ENCODE peak calls at places on chromosome 2, in four cellular contexts. Y is thyroid gland, F is heart left ventricle, S is Peyer's patch. X is an unnamed sample.

GRCh38 chr2:235779444-235779896 is 285.6 kb downstream of the AGAP1 start:
- DNase-seq in Y (peak), F (peak), S (peak), X (peak)

GRCh38 chr2:1495676-1496393 is 82.6 kb downstream of the TPO start:
- DNase-seq in Y (no peak), F (no peak), S (peak), X (no peak)

GRCh38 chr2:232901711-232902578 is 31.9 kb downstream of the SNORC start:
- DNase-seq in Y (no peak), F (no peak), S (peak), X (peak)

GRCh38 chr2:131031875-131032274 is 61.4 kb downstream of the FAM168B start:
- DNase-seq in Y (no peak), F (no peak), S (no peak), X (no peak)

GRCh38 chr2:168944065-168944464 is 43.0 kb downstream of the G6PC2 start:
- DNase-seq in Y (no peak), F (no peak), S (no peak), X (no peak)

GRCh38 chr2:226217191-226217590 is 582.4 kb downstream of the IRS1 start:
- DNase-seq in Y (no peak), F (no peak), S (no peak), X (no peak)

GRCh38 chr2:137380610-137381009 is 583.7 kb upstream of the HNMT start:
- DNase-seq in Y (no peak), F (no peak), S (no peak), X (no peak)

GRCh38 chr2:174673876-174674275 is 76.3 kb upstream of the WIPF1 start:
- DNase-seq in Y (no peak), F (no peak), S (no peak), X (no peak)

GRCh38 chr2:120740765-120741513 is 5.3 kb downstream of the GLI2 start:
- DNase-seq in Y (no peak), F (no peak), S (peak), X (no peak)

GRCh38 chr2:6417050-6417449 is 448.7 kb downstream of the CMPK2 start:
- DNase-seq in Y (peak), F (no peak), S (no peak), X (no peak)

GRCh38 chr2:35082072-35082471 is 1273.5 kb upstream of the CRIM1 start:
- DNase-seq in Y (no peak), F (no peak), S (no peak), X (no peak)

GRCh38 chr2:189267925-189268579 is 88.5 kb upstream of the COL5A2 start:
- DNase-seq in Y (no peak), F (no peak), S (no peak), X (no peak)

GRCh38 chr2:28683100-28683706 is 68.4 kb upstream of the PPP1CB start:
- DNase-seq in Y (peak), F (peak), S (peak), X (peak)

GRCh38 chr2:211931314-211931713 is 607.3 kb downstream of the ERBB4 start:
- DNase-seq in Y (no peak), F (no peak), S (no peak), X (no peak)

GRCh38 chr2:127386764-127387654 is 766 bp downstream of the MAP3K2 start:
- DNase-seq in Y (peak), F (peak), S (peak), X (peak)

GRCh38 chr2:224360801-224361251 is 41.1 kb downstream of the FAM124B start:
- DNase-seq in Y (no peak), F (no peak), S (no peak), X (no peak)

GRCh38 chr2:53058526-53058925 is 709.1 kb upstream of the CHAC2 start:
- DNase-seq in Y (no peak), F (no peak), S (no peak), X (no peak)

GRCh38 chr2:70828914-70829824 is 6.4 kb downstream of the CD207 start:
- DNase-seq in Y (no peak), F (peak), S (no peak), X (no peak)

GRCh38 chr2:45882707-45883106 is 231.2 kb downstream of the PRKCE start:
- DNase-seq in Y (no peak), F (peak), S (no peak), X (no peak)

GRCh38 chr2:222336931-222337330 is 38.1 kb upstream of the PAX3 start:
- DNase-seq in Y (no peak), F (no peak), S (no peak), X (no peak)

GRCh38 chr2:233423436-233423860 is 69.2 kb downstream of the DGKD start:
- DNase-seq in Y (no peak), F (no peak), S (peak), X (no peak)

GRCh38 chr2:102839668-102840388 is 78.0 kb downstream of the TMEM182 start:
- DNase-seq in Y (peak), F (no peak), S (peak), X (no peak)

GRCh38 chr2:98507940-98508689 is 63.5 kb downstream of the INPP4A start:
- DNase-seq in Y (peak), F (peak), S (peak), X (peak)

GRCh38 chr2:162731917-162732804 is 106.4 kb downstream of the KCNH7 start:
- DNase-seq in Y (no peak), F (no peak), S (no peak), X (no peak)

GRCh38 chr2:117411983-117412382 is 402.5 kb upstream of the DDX18 start:
- DNase-seq in Y (no peak), F (no peak), S (no peak), X (no peak)

GRCh38 chr2:54538537-54538936 is 82.4 kb downstream of the SPTBN1 start:
- DNase-seq in Y (no peak), F (no peak), S (no peak), X (no peak)

GRCh38 chr2:191664823-191665222 is 13.1 kb upstream of the NABP1 start:
- DNase-seq in Y (no peak), F (no peak), S (no peak), X (no peak)

GRCh38 chr2:191670076-191670475 is 7.9 kb upstream of the NABP1 start:
- DNase-seq in Y (no peak), F (no peak), S (no peak), X (no peak)

GRCh38 chr2:191665286-191665685 is 12.7 kb upstream of the NABP1 start:
- DNase-seq in Y (no peak), F (no peak), S (no peak), X (no peak)

GRCh38 chr2:191666241-191666640 is 11.7 kb upstream of the NABP1 start:
- DNase-seq in Y (no peak), F (no peak), S (no peak), X (no peak)

GRCh38 chr2:191666733-191667132 is 11.2 kb upstream of the NABP1 start:
- DNase-seq in Y (no peak), F (no peak), S (peak), X (no peak)
- TF ChIP-seq POLR2A in Y (no peak), F (no peak), S (no peak), X (no peak)

DNA sequence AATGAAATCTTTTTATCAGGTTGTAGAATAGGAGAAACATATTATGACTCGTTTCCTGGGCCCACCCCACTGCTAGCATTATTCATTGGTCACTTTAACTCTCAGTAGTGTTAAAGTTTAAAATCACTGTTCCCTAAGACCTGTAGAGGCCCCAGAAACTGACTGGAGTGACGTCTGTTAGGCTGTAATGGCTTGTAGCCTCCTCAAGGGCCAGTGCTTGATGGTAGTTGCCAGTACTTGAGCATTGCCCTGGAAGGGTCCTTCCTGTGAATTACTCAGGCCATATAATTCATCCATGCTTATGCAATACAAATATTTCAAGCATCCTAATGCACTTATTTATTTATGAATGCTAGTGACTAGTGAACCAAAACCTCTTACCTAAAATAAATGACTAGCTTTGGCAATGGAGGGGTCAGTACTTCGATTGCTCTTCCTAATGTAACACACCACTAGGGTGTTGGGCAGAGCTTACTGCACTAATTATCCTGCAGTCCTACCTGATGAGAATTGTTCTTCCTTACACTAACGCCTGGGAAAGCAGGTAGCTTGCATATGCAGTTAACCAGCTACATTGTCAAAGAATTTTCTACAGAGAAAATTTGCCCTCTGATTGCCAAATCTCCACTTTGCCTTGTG is 31.2 kb downstream of the ARHGAP25 start:
- DNase-seq in Y (peak), F (no peak), S (no peak), X (no peak)
- TF ChIP-seq CTCF in Y (no peak), F (no peak), S (no peak), X (no peak)

GRCh38 chr2:240560480-240561324 is 545 bp downstream of the DUSP28 start:
- DNase-seq in Y (peak), F (peak), S (peak), X (peak)

GRCh38 chr2:240558229-240558885 is 569 bp upstream of the ANKMY1 start:
- DNase-seq in Y (no peak), F (no peak), S (no peak), X (no peak)

GRCh38 chr2:240559271-240559670 is 886 bp upstream of the DUSP28 start:
- DNase-seq in Y (no peak), F (no peak), S (no peak), X (no peak)

GRCh38 chr2:240561325-240561971 is 1.3 kb downstream of the DUSP28 start:
- DNase-seq in Y (no peak), F (no peak), S (peak), X (no peak)

GRCh38 chr2:240560084-240560479 is at the start of gene DUSP28:
- DNase-seq in Y (peak), F (peak), S (peak), X (peak)
- TF ChIP-seq POLR2A in Y (peak), F (peak), S (peak), X (peak)

DNA sequence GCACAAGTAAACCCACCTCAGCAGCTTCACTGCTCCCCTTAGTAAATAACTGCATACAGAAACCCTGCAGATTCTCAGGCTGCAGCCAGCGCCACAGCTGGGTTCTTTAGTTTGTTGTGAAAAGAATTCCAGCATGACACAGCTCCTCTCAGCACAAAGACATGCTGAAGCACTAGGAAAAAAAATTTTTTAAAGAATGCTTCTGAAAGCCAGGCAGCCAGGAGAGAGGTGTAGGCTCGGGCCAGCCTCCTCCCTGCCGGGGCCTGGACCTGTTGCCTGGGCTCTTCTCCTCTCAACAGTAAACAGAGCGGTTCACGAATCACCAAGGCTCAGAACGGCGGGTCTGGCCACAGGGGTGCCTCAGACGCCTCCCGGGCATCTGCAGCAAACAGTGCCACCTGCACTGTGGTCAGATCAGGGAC is 95.7 kb upstream of the POU3F3 start:
- DNase-seq in Y (no peak), F (no peak), S (no peak), X (no peak)
- TF ChIP-seq CTCF in Y (no peak), F (no peak), S (no peak), X (no peak)

GRCh38 chr2:25280066-25280687 is 61.5 kb downstream of the DNMT3A start:
- DNase-seq in Y (no peak), F (no peak), S (no peak), X (no peak)

GRCh38 chr2:25276569-25277465 is 64.9 kb downstream of the DNMT3A start:
- DNase-seq in Y (peak), F (peak), S (peak), X (no peak)

GRCh38 chr2:25281581-25281980 is 60.1 kb downstream of the DNMT3A start:
- DNase-seq in Y (peak), F (no peak), S (no peak), X (no peak)

GRCh38 chr2:25275575-25275965 is 66.2 kb downstream of the DNMT3A start:
- DNase-seq in Y (no peak), F (no peak), S (no peak), X (no peak)

DNA sequence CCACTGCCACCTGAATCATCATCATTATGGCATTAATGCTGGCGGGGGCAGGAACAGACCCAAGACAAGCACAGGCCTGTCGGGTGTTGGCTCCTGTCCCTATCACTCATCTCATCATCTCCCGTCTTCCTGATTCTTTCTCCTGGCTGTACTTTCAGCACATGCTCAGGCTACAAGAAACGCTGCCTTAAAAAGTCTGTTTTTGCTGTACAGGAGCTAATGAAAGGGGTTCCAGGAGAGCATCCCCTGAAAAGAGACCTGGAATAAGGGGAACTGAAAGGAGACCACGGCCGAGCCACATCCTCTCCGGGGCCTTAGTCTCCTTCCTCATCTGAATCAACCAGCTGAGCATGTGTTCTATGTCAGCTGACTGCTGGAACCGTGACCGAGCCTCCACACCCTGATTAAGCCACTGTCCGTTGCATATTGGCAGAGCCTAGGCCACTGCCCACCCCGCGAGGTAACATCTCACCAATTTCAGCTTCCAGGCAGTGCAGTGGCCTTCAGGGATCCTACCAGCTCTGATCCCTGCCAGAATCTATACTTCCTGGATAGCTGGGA is 62.6 kb downstream of the DNMT3A start:
- DNase-seq in Y (peak), F (peak), S (peak), X (peak)
- TF ChIP-seq POLR2A in Y (no peak), F (no peak), S (no peak), X (no peak)

GRCh38 chr2:181573140-181573736 is 83.7 kb downstream of the CERKL start:
- DNase-seq in Y (no peak), F (no peak), S (no peak), X (no peak)
- TF ChIP-seq CTCF in Y (no peak), F (peak), S (peak), X (peak)

GRCh38 chr2:112540906-112541305 is 1.4 kb upstream of the POLR1B start:
- DNase-seq in Y (no peak), F (no peak), S (no peak), X (no peak)

GRCh38 chr2:112547333-112547732 is 5.1 kb downstream of the POLR1B start:
- DNase-seq in Y (peak), F (no peak), S (no peak), X (peak)

GRCh38 chr2:112541315-112542122 is 746 bp upstream of the POLR1B start:
- DNase-seq in Y (peak), F (peak), S (no peak), X (no peak)

GRCh38 chr2:112542974-112543760 is 902 bp downstream of the POLR1B start:
- DNase-seq in Y (peak), F (no peak), S (no peak), X (no peak)

DNA sequence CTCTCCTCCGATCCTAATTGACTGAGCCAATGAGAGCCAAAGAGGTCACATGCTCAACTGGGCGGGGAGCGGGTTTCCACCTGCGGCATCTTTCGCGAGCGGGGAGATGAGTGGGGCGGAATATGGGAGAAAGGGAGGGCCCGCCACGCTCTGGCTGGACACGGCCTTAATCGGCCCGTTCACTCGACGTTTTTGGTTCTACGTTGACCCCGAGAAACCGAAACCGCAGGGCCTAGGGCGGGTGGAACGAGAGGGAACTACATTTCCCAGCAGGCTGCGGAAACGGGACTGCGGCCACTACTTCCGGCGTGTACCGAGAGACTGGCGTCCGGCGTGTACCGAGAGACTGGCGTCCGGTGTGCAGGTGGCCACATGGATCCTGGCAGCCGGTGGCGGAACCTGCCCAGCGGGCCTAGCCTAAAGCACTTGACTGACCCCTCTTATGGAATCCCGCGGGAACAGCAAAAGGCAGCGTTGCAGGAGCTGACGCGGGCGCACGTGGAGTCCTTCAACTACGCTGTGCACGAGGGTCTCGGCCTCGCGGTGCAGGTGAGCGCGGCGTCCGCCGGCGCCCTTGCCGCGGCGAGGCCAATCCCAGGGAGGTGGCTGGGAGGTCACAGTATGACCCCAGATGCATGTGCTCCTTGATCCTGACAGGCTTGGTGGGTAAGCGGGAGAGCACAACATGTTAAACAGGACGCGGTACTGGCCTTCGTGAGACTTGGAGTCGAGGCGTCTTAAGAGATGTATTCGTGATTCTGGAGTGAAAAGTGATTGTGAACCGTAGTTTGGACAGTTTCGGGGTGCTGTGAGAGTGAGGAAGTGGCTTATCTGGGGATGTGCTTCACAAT is at the start of gene POLR1B:
- DNase-seq in Y (peak), F (peak), S (peak), X (peak)
- TF ChIP-seq POLR2A in Y (peak), F (peak), S (peak), X (peak)

GRCh38 chr2:217398860-217399259 is 539.0 kb upstream of the TNP1 start:
- DNase-seq in Y (no peak), F (peak), S (no peak), X (peak)
- TF ChIP-seq CTCF in Y (no peak), F (no peak), S (no peak), X (no peak)

GRCh38 chr2:159462201-159462785 is 154.1 kb downstream of the BAZ2B start:
- DNase-seq in Y (no peak), F (no peak), S (no peak), X (no peak)

GRCh38 chr2:159460227-159460626 is 156.1 kb downstream of the BAZ2B start:
- DNase-seq in Y (no peak), F (no peak), S (no peak), X (no peak)

GRCh38 chr2:159459279-159459678 is 157.1 kb downstream of the BAZ2B start:
- DNase-seq in Y (no peak), F (no peak), S (no peak), X (no peak)

GRCh38 chr2:159462961-159463360 is 153.4 kb downstream of the BAZ2B start:
- DNase-seq in Y (no peak), F (no peak), S (no peak), X (no peak)

GRCh38 chr2:159461076-159461475 is 155.3 kb downstream of the BAZ2B start:
- DNase-seq in Y (no peak), F (no peak), S (no peak), X (no peak)
- TF ChIP-seq POLR2A in Y (no peak), F (no peak), S (no peak), X (no peak)

GRCh38 chr2:207341114-207341750 is 175.5 kb upstream of the KLF7 start:
- DNase-seq in Y (no peak), F (no peak), S (no peak), X (no peak)

GRCh38 chr2:207337234-207338219 is 171.8 kb upstream of the KLF7 start:
- DNase-seq in Y (no peak), F (no peak), S (no peak), X (no peak)

GRCh38 chr2:207338220-207338607 is 172.5 kb upstream of the KLF7 start:
- DNase-seq in Y (no peak), F (no peak), S (no peak), X (no peak)

GRCh38 chr2:207338610-207339009 is 172.9 kb upstream of the KLF7 start:
- DNase-seq in Y (no peak), F (no peak), S (no peak), X (no peak)

DNA sequence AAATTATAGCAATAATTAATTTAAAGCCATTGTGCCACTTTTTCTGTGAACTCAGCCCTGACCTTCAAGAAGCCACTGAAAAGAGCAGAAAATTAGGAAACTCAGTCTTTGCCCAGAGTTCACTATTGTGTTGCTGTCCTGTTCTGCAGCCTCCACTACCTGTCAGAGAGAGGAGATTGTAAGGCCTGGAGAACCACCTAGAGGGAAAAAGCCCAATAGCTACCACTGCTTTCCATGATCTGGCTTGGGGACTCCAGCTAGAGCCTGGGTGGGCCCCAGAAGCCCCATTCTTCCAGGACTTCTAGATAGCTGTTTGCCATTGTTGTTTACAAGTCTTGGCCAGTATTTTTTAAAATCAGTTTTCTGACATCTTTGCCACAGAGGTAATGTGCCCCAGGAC is 176.1 kb upstream of the KLF7 start:
- DNase-seq in Y (no peak), F (no peak), S (no peak), X (no peak)
- TF ChIP-seq CTCF in Y (no peak), F (no peak), S (no peak), X (peak)

X was measured in right lobe of liver.